ENCODE peak calls at places on chromosomes 6 and 20, in nine cellular contexts. B is left ventricle myocardium inferior, A is neural crest cell, X is thoracic aorta, N is tibial artery, L is endothelial cell, U is heart left ventricle, K is fibroblast of the aortic adventitia, M is glutamatergic neuron. C is an unnamed sample.

GRCh38 chr20:39903806-39904205 is 785.2 kb downstream of the MAFB start:
- DNase-seq in M (no peak), B (no peak), L (no peak), X (no peak), K (no peak), N (no peak), U (no peak), A (no peak), C (no peak)

GRCh38 chr20:53865905-53866786 is 204.2 kb downstream of the BCAS1 start:
- DNase-seq in L (peak; percentile 14), A (no peak), K (peak; percentile 73), M (peak; percentile 22), B (no peak), U (peak; percentile 33), X (no peak), N (no peak), C (no peak)

GRCh38 chr6:138692978-138693909 is 80.3 kb upstream of the CCDC28A start:
- DNase-seq in A (peak; percentile 49), N (peak; percentile 41), X (no peak), B (peak; percentile 57), L (peak; percentile 62), U (peak; percentile 68), K (peak; percentile 35), M (peak; percentile 66), C (peak; percentile 24)

GRCh38 chr6:32945106-32945761 is 4.4 kb upstream of the HLA-DMB start:
- DNase-seq in A (no peak), M (no peak), U (no peak), N (no peak), X (no peak), K (no peak), B (no peak), L (no peak), C (peak; percentile 94)

GRCh38 chr6:169960891-169961611 is 209.6 kb downstream of the ERMARD start:
- DNase-seq in L (no peak), K (no peak), A (no peak), X (no peak), U (no peak), B (no peak), N (peak; percentile 16), M (no peak), C (no peak)

GRCh38 chr6:129981598-129981997 is 36.8 kb upstream of the L3MBTL3 start:
- DNase-seq in N (no peak), L (no peak), B (no peak), X (no peak), M (no peak), K (peak; percentile 40), U (no peak), A (no peak), C (no peak)

GRCh38 chr6:41966961-41967311 is 25.3 kb upstream of the CCND3 start:
- DNase-seq in U (no peak), A (no peak), K (peak; percentile 57), M (no peak), B (no peak), L (peak; percentile 15), X (no peak), N (no peak), C (no peak)

GRCh38 chr6:162854734-162855191 is 127.0 kb downstream of the PACRG start:
- DNase-seq in M (no peak), N (no peak), K (no peak), L (no peak), X (no peak), B (no peak), A (no peak), U (no peak), C (no peak)

GRCh38 chr6:11366183-11366933 is 133.9 kb upstream of the NEDD9 start:
- DNase-seq in U (no peak), B (no peak), M (no peak), N (no peak), L (no peak), K (no peak), X (no peak), A (no peak), C (peak; percentile 77)

GRCh38 chr6:29552512-29553051 is 7.0 kb downstream of the UBD start:
- DNase-seq in M (no peak), X (no peak), N (no peak), L (no peak), A (no peak), K (peak; percentile 72), B (no peak), U (no peak), C (peak; percentile 26)

DNA sequence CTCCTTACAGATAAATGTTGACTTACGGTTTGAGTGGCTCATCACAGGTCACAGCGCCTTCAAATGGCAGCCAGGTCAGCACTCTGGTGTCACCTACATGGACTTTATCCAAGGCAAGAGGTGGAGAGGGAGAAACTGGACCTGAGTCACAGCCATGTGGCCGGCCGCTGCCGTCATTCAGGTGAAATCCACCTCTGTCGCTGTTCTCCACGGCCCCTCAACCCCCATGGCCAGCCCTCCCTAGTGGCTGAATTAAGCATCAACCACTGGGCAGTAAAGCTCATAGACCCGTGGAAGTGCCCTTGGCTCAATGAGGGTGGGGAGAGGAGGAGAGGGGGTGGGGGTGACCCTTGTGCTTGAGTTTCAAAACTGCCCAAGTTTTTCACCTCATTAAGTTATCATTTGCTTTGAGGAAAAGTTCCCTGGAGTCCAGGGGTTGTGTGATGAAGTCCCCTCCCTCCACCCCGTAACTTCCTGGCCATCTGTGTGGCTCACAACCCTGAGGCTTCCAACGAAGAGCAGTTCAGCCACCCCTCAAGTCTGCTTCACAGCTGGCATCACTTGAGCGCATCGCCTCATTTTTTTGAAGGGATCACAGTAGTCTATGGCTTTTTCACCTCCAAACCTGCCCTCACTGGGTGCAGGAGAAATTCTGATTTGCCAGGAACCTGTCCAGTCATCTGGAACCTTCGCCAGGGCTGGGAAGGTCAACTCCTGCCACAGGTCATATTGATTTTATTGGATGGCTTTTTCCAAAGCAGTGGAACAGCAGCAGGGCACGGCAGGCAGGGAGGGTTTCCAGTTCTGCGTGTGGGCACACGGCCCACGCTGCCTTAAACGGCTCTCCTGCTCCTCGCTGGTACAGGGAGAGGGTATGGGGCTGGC is 43.5 kb upstream of the APCDD1L start:
- DNase-seq in K (no peak), U (no peak), A (no peak), N (no peak), L (no peak), M (no peak), X (no peak), B (no peak), C (no peak)
- TF ChIP-seq CTCF in K (no peak), U (no peak), A (no peak), N (no peak), L (no peak), M (no peak), X (no peak), B (no peak), C (no peak)

GRCh38 chr20:20568604-20569205 is 143.7 kb downstream of the RALGAPA2 start:
- DNase-seq in U (no peak), A (peak; percentile 28), N (no peak), X (no peak), M (peak; percentile 39), B (no peak), K (peak; percentile 68), L (peak; percentile 25), C (peak; percentile 55)
- TF ChIP-seq CTCF in U (peak; percentile 69), A (peak; percentile 94), N (peak; percentile 53), X (peak; percentile 53), M (peak; percentile 75), B (peak; percentile 70), K (peak; percentile 76), L (peak; percentile 85), C (peak; percentile 77)

GRCh38 chr20:63956664-63957003 is 418 bp upstream of the UCKL1 start:
- DNase-seq in M (no peak), U (no peak), B (no peak), X (no peak), N (no peak), A (no peak), L (no peak), K (no peak), C (no peak)

GRCh38 chr20:63955846-63956663 is at the start of gene UCKL1:
- DNase-seq in B (peak; percentile 92), X (peak; percentile 70), N (peak; percentile 94), A (peak; percentile 76), U (peak; percentile 95), L (peak; percentile 87), M (peak; percentile 94), K (peak; percentile 90), C (peak; percentile 93)

GRCh38 chr20:63957690-63958441 is 1.6 kb upstream of the UCKL1 start:
- DNase-seq in M (no peak), U (peak; percentile 66), N (no peak), B (no peak), L (no peak), A (no peak), K (no peak), X (no peak), C (peak; percentile 80)

GRCh38 chr20:63958471-63958870 is 2.3 kb upstream of the UCKL1 start:
- DNase-seq in K (no peak), N (no peak), L (no peak), X (no peak), A (no peak), M (no peak), B (no peak), U (no peak), C (no peak)

DNA sequence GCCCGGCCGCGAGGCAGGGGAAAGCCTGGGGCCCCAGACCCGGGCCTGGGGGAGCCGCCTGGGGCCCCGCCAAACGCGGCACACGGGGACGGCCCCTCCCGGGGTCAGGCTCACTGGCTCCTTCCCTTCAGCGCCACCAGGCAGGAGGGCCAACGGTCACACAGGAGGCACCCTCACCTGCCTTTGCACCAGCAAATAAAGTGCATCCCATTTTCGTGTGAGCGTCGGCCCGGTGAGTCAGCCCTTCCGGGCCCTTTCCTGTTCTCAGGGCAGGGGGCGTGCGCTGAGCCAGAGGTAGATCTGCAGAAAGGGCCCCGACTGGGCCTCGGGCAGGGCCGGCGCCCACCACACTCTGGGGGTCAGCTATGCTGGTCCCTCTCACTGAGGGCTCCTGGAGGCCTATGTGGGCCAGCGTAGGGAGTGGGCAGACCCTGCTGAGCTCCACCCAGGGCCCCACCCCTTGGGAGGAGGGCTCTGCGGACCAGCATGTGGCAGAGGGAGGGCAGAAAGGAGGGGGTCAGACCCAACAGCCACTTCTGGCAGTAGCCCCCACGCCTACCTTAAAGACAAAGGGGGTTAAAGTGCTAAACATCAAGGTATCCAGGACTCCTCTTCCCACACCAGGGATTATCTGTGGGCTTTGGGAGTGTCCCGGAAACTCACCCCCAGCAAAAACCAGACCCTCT is 931 bp upstream of the UCKL1 start:
- DNase-seq in N (peak; percentile 70), X (no peak), L (peak; percentile 53), B (peak; percentile 65), U (peak; percentile 69), A (peak; percentile 45), M (peak; percentile 71), K (peak; percentile 61), C (peak; percentile 91)
- TF ChIP-seq CTCF in N (no peak), X (peak; percentile 6), L (no peak), B (no peak), U (no peak), A (no peak), M (no peak), K (peak; percentile 7), C (peak; percentile 15)

DNA sequence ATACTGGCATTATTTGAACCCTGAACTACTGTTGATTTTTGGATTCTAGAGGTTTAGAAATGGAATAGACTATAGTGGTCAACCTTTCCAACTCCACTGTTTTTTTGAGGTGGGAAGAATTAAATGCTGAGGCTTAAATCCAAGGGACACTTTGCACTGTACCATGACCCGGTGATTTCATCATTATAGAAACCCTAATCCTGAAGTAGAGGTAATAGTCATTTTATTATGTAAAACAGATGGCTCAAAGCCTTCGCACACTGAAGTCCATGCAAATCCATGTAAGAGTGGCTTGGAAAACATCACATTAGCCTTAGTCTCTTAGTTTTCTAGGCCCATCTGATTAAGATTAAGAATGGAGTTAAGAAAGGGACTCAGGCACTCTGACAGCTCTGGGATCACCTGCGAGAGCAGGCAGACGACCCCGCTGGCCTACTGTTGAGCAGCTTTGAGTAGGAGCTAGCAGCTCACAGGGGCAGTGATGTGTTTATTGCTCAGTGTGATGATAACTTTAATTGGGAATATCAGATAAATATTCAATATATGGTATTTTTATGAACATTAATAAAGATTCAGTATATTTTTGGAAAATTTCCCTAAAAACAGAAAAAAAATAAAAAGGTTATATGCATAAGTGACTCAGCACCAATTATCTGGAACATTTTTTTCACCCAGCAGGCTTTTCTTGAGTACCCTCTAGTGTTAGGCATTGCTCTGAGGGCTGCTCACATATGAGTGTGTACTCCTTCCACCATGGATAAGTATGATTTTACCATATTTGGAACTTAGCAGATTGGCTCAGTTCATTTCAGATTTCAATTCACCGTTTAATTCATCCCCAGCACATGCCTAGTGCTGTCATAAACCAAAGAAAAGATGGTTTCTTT is 13.4 kb downstream of the SLX4IP start:
- DNase-seq in A (no peak), L (no peak), K (peak; percentile 35), X (no peak), U (no peak), M (no peak), N (no peak), B (no peak), C (no peak)
- TF ChIP-seq CTCF in A (no peak), L (no peak), K (peak; percentile 11), X (no peak), U (no peak), M (no peak), N (no peak), B (no peak), C (no peak)